ENCODE peak calls at places on chromosomes 7 and 10, in eight cellular contexts. V is foreskin fibroblast; N is stimulated activated naive CD8-positive, alpha-beta T cell treated with anti-CD3 and anti-CD28 coated beads, Interleukin-15, amount 100 ng/mL, for 72 hours; M is aorta; I is natural killer cell treated with Interleukin-12 subunit alpha and Interleukin-12 subunit beta and Interleukin-15 and Interleukin-18, amount 100 ng/mL, for 72 hours; B is germinal center; D is activated CD4-positive, alpha-beta T cell treated with anti-CD3 and anti-CD28 coated beads, Interleukin-2, amount 10 ng/mL, durations not matched to agents 7 days and 5 days; U is uterus. R is an unnamed sample.
A peak's percentile ranks its signal among the peaks of the same experiment; 100 is the strongest.

GRCh38 chr10:21247592-21247991 is 277.9 kb downstream of the SKIDA1 start:
- DNase-seq in V (no peak), N (no peak), M (no peak), I (no peak), B (no peak), D (no peak), U (no peak), R (no peak)

GRCh38 chr7:67022501-67022900 is 25.9 kb downstream of the TYW1 start:
- DNase-seq in V (no peak), N (no peak), M (no peak), I (no peak), B (no peak), D (no peak), U (no peak), R (no peak)

GRCh38 chr10:77090381-77091356 is 546.9 kb downstream of the KCNMA1 start:
- DNase-seq in V (no peak), N (no peak), M (no peak), I (no peak), B (no peak), D (no peak), U (no peak), R (no peak)

GRCh38 chr7:11748884-11749283 is 83.1 kb downstream of the THSD7A start:
- DNase-seq in V (no peak), N (no peak), M (no peak), I (no peak), B (no peak), D (no peak), U (no peak), R (no peak)

GRCh38 chr7:106730021-106730420 is 69.1 kb upstream of the CCDC71L start:
- DNase-seq in V (no peak), N (no peak), M (no peak), I (no peak), B (no peak), D (no peak), U (no peak), R (no peak)

GRCh38 chr7:140940866-140941265 is 16.1 kb upstream of the BRAF start:
- DNase-seq in V (no peak), N (no peak), M (no peak), I (no peak), B (no peak), D (no peak), U (no peak), R (no peak)

GRCh38 chr7:127609297-127609696 is 8.6 kb downstream of the PAX4 start:
- DNase-seq in V (no peak), N (no peak), M (no peak), I (no peak), B (no peak), D (no peak), U (no peak), R (no peak)

GRCh38 chr10:99461230-99461629 is 30.8 kb upstream of the GOT1 start:
- DNase-seq in V (peak; percentile 53), N (no peak), M (no peak), I (no peak), B (no peak), D (no peak), U (no peak), R (no peak)

GRCh38 chr10:78578929-78579328 is 489.8 kb upstream of the ZMIZ1 start:
- DNase-seq in V (no peak), N (peak; percentile 60), M (no peak), I (no peak), B (peak; percentile 23), D (no peak), U (peak; percentile 2), R (no peak)

GRCh38 chr10:27742926-27743735 is 2.5 kb downstream of the MKX start:
- DNase-seq in V (no peak), N (peak; percentile 59), M (peak; percentile 87), I (no peak), B (no peak), D (peak; percentile 21), U (peak; percentile 42), R (no peak)

GRCh38 chr7:40220421-40220911 is 85.7 kb downstream of the SUGCT start:
- DNase-seq in V (peak; percentile 49), N (no peak), M (no peak), I (no peak), B (no peak), D (no peak), U (no peak), R (no peak)

GRCh38 chr7:116511552-116512523 is 12.3 kb downstream of the CAV2 start:
- DNase-seq in V (no peak), N (no peak), M (no peak), I (no peak), B (no peak), D (no peak), U (no peak), R (no peak)

GRCh38 chr7:353746-354325 is 63.9 kb downstream of the FOXL3 start:
- DNase-seq in V (no peak), N (no peak), M (no peak), I (peak; percentile 54), B (no peak), D (no peak), U (no peak), R (no peak)

GRCh38 chr7:42262907-42263466 is 26.0 kb upstream of the GLI3 start:
- DNase-seq in V (peak; percentile 66), N (no peak), M (peak; percentile 93), I (no peak), B (no peak), D (no peak), U (peak; percentile 74), R (no peak)

GRCh38 chr7:35349001-35349400 is 95.1 kb upstream of the TBX20 start:
- DNase-seq in V (no peak), N (no peak), M (no peak), I (no peak), B (no peak), D (no peak), U (no peak), R (no peak)

GRCh38 chr7:23680417-23681405 is 712 bp downstream of the FAM221A start:
- DNase-seq in V (peak; percentile 38), N (peak; percentile 65), M (peak; percentile 81), I (no peak), B (peak; percentile 58), D (peak; percentile 50), U (peak; percentile 34), R (peak; percentile 83)

GRCh38 chr7:43725251-43725650 is 4.1 kb downstream of the COA1 start:
- DNase-seq in V (no peak), N (no peak), M (no peak), I (no peak), B (no peak), D (no peak), U (no peak), R (no peak)

GRCh38 chr10:54081950-54082349 is 719.1 kb downstream of the PCDH15 start:
- DNase-seq in V (no peak), N (no peak), M (no peak), I (no peak), B (no peak), D (no peak), U (no peak), R (no peak)

R was measured in ureter.